ENCODE peak calls at places on chromosomes 16 and 17, in seven cellular contexts. U is fibroblast of villous mesenchyme; H is bronchial epithelial cell; O is HS-5; I is non-pigmented ciliary epithelial cell; B is AG09319; R is activated naive CD4-positive, alpha-beta T cell treated with anti-CD3 and anti-CD28 coated beads, Interleukin-2, amount 10 ng/mL, durations not matched to agents 7 days and 5 days. J is an unnamed sample.

GRCh38 chr16:21197115-21197514 is 14.3 kb downstream of the ZP2 start:
- DNase-seq in B (no peak), U (no peak), H (no peak), R (no peak), I (no peak), O (no peak), J (no peak)

GRCh38 chr17:10021239-10021638 is 116.2 kb upstream of the RCVRN start:
- DNase-seq in B (no peak), R (no peak), I (no peak), O (no peak), H (no peak), U (peak), J (no peak)

GRCh38 chr16:62391940-62392339 is 355.7 kb upstream of the CDH8 start:
- DNase-seq in H (no peak), U (no peak), R (no peak), B (no peak), I (no peak), O (no peak), J (no peak)

GRCh38 chr17:17535957-17536356 is 39.8 kb upstream of the RASD1 start:
- DNase-seq in H (peak), B (no peak), O (no peak), R (no peak), I (no peak), U (no peak), J (no peak)

GRCh38 chr16:57957396-57958392 is 13.2 kb downstream of the CNGB1 start:
- DNase-seq in U (no peak), O (no peak), B (no peak), I (no peak), R (no peak), H (no peak), J (no peak)

GRCh38 chr16:25395528-25395927 is 137.9 kb upstream of the ZKSCAN2 start:
- DNase-seq in H (no peak), R (no peak), U (no peak), O (no peak), B (no peak), I (no peak), J (no peak)

GRCh38 chr16:31703526-31704128 is 170.0 kb upstream of the ZNF267 start:
- DNase-seq in B (no peak), I (no peak), R (no peak), O (no peak), H (no peak), U (no peak), J (no peak)

GRCh38 chr16:53549970-53550406 is 47.0 kb upstream of the AKTIP start:
- DNase-seq in I (peak), O (peak), U (peak), R (peak), H (peak), B (peak), J (peak)

GRCh38 chr17:44541884-44542581 is 15.3 kb upstream of the FZD2 start:
- DNase-seq in I (no peak), O (no peak), H (no peak), U (no peak), B (no peak), R (no peak), J (no peak)

GRCh38 chr17:9805769-9806168 is 14.4 kb upstream of the DHRS7C start:
- DNase-seq in R (no peak), O (no peak), I (no peak), B (no peak), H (no peak), U (no peak), J (no peak)

GRCh38 chr16:81650982-81651562 is 128.0 kb upstream of the PLCG2 start:
- DNase-seq in R (no peak), U (peak), B (no peak), H (no peak), O (no peak), I (no peak), J (no peak)

GRCh38 chr16:57167951-57168350 is 17.9 kb downstream of the PSME3IP1 start:
- DNase-seq in O (peak), I (peak), R (peak), B (peak), H (peak), U (peak), J (no peak)

GRCh38 chr17:32487460-32488176 is 825 bp downstream of the CDK5R1 start:
- DNase-seq in R (peak), I (no peak), H (peak), B (no peak), U (peak), O (no peak), J (no peak)

GRCh38 chr16:81061855-81062608 is 15.0 kb downstream of the C16orf46 start:
- DNase-seq in B (no peak), H (no peak), U (no peak), R (no peak), O (no peak), I (no peak), J (no peak)

GRCh38 chr17:77454560-77455095 is 313.9 kb downstream of the SEC14L1 start:
- DNase-seq in B (no peak), U (peak), I (no peak), O (no peak), R (peak), H (no peak), J (no peak)

GRCh38 chr17:8986295-8986694 is 20.8 kb upstream of the PIK3R5 start:
- DNase-seq in U (no peak), H (peak), I (no peak), O (no peak), R (no peak), B (no peak), J (no peak)

GRCh38 chr16:19745286-19746018 is 27.4 kb downstream of the IQCK start:
- DNase-seq in I (no peak), R (no peak), U (peak), O (peak), H (no peak), B (peak), J (no peak)

GRCh38 chr17:30228011-30228410 is 7.5 kb downstream of the SLC6A4 start:
- DNase-seq in B (no peak), H (no peak), U (no peak), O (no peak), R (no peak), I (no peak), J (no peak)

GRCh38 chr17:74532115-74532514 is 840 bp upstream of the CD300LB start:
- DNase-seq in B (no peak), O (no peak), I (no peak), U (no peak), H (no peak), R (no peak), J (no peak)

GRCh38 chr16:2092866-2093265 is 42.8 kb downstream of the PKD1 start:
- DNase-seq in I (no peak), R (no peak), B (no peak), H (no peak), U (no peak), O (no peak), J (no peak)

J was measured in amniotic stem cell.